ENCODE peak calls at places on chromosome 18, in ten cellular contexts. Q is ascending aorta; U is lower lobe of right lung; D is right atrium auricular region; N is heart right ventricle; C is NT2/D1; I is esophagus squamous epithelium; Y is effector memory CD4-positive, alpha-beta T cell; B is right cardiac atrium; J is A549. P is an unnamed sample.

GRCh38 chr18:77223653-77224052 is 26.0 kb upstream of the GALR1 start:
- DNase-seq in Q (no peak), U (no peak), D (no peak), N (no peak), C (no peak), I (no peak), Y (no peak), B (no peak), J (no peak), P (no peak)

GRCh38 chr18:24271381-24272331 is 126.0 kb downstream of the OSBPL1A start:
- DNase-seq in Q (peak; percentile 78), U (peak; percentile 90), D (peak; percentile 66), N (peak; percentile 71), C (peak; percentile 85), I (no peak), Y (no peak), B (peak; percentile 91), J (peak; percentile 56), P (no peak)

GRCh38 chr18:63440219-63440618 is 17.9 kb upstream of the VPS4B start:
- DNase-seq in Q (no peak), U (no peak), D (peak; percentile 73), N (no peak), C (no peak), I (no peak), Y (no peak), B (no peak), J (no peak), P (no peak)

GRCh38 chr18:74435740-74436139 is 21.4 kb downstream of the DIPK1C start:
- DNase-seq in Q (no peak), U (no peak), D (no peak), N (no peak), C (no peak), I (no peak), Y (no peak), B (no peak), J (no peak), P (no peak)

GRCh38 chr18:58201728-58202405 is 157.8 kb downstream of the NEDD4L start:
- DNase-seq in Q (no peak), U (no peak), D (no peak), N (no peak), C (no peak), I (no peak), Y (no peak), B (no peak), J (no peak), P (no peak)

GRCh38 chr18:78857252-78858150 is 122.1 kb upstream of the SALL3 start:
- DNase-seq in Q (no peak), U (no peak), D (no peak), N (no peak), C (no peak), I (no peak), Y (no peak), B (no peak), J (no peak), P (no peak)

GRCh38 chr18:58335223-58335622 is 291.2 kb downstream of the NEDD4L start:
- DNase-seq in Q (no peak), U (no peak), D (no peak), N (no peak), C (no peak), I (no peak), Y (no peak), B (no peak), J (no peak), P (no peak)

GRCh38 chr18:24627644-24628315 is 167.3 kb downstream of the HRH4 start:
- DNase-seq in Q (no peak), U (no peak), D (no peak), N (peak; percentile 17), C (no peak), I (no peak), Y (no peak), B (no peak), J (no peak), P (no peak)

GRCh38 chr18:76943542-76944339 is 121.4 kb downstream of the ZNF236 start:
- DNase-seq in Q (no peak), U (peak; percentile 83), D (no peak), N (no peak), C (no peak), I (no peak), Y (no peak), B (peak; percentile 64), J (no peak), P (no peak)

GRCh38 chr18:42341423-42341822 is 386.4 kb downstream of the PIK3C3 start:
- DNase-seq in Q (no peak), U (no peak), D (no peak), N (no peak), C (no peak), I (no peak), Y (no peak), B (no peak), J (no peak), P (no peak)

GRCh38 chr18:13178976-13179375 is 39.6 kb upstream of the LDLRAD4 start:
- DNase-seq in Q (no peak), U (no peak), D (no peak), N (no peak), C (no peak), I (no peak), Y (no peak), B (no peak), J (no peak), P (no peak)

GRCh38 chr18:36534154-36534688 is 236.7 kb downstream of the FHOD3 start:
- DNase-seq in Q (no peak), U (no peak), D (no peak), N (no peak), C (no peak), I (no peak), Y (no peak), B (no peak), J (no peak), P (no peak)

GRCh38 chr18:37230762-37231161 is 334.8 kb downstream of the CELF4 start:
- DNase-seq in Q (no peak), U (no peak), D (no peak), N (no peak), C (no peak), I (no peak), Y (no peak), B (no peak), J (no peak), P (no peak)

GRCh38 chr18:27605107-27605834 is 420.2 kb upstream of the CHST9 start:
- DNase-seq in Q (peak; percentile 66), U (no peak), D (peak; percentile 66), N (peak; percentile 46), C (peak; percentile 30), I (no peak), Y (no peak), B (peak; percentile 29), J (peak; percentile 7), P (no peak)

GRCh38 chr18:13266208-13267100 is 47.9 kb downstream of the LDLRAD4 start:
- DNase-seq in Q (peak; percentile 78), U (peak; percentile 68), D (peak; percentile 73), N (peak; percentile 52), C (no peak), I (no peak), Y (no peak), B (peak; percentile 90), J (no peak), P (no peak)

GRCh38 chr18:72091369-72091768 is 452.8 kb downstream of the CBLN2 start:
- DNase-seq in Q (no peak), U (no peak), D (no peak), N (no peak), C (peak; percentile 15), I (no peak), Y (no peak), B (no peak), J (no peak), P (no peak)

DNA sequence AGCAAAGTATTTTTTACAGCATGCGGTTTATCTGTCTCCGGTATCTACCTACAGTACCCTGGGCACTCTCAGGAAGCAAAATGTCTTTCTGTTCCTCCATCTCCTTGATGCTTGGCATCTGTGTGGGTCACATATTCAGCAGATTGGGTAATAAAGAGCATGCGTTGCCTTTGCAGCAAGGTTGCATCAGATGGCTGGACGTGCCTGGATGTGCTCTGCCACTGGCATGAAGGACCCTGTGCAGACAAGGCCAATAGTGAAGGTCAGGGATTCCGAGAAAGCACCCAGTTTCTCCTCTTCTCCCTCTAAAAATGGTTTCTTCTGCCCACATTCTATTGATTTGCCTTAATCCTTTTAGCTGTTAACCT is 9.6 kb downstream of the CTIF start:
- DNase-seq in Q (peak; percentile 78), U (no peak), D (peak; percentile 73), N (no peak), C (no peak), I (no peak), Y (no peak), B (no peak), J (no peak), P (no peak)
- H3K4me1 ChIP-seq in Q (peaks cover 19% of the 10 kb centered on the region), U (peaks cover 37% of the 10 kb centered on the region), D (no peaks in the 10 kb centered on the region), N (peaks cover 61% of the 10 kb centered on the region), C (peaks cover 17% of the 10 kb centered on the region), I (peaks cover 17% of the 10 kb centered on the region), Y (no peaks in the 10 kb centered on the region), B (peaks cover 38% of the 10 kb centered on the region), J (peaks cover 48% of the 10 kb centered on the region), P (peaks cover 25% of the 10 kb centered on the region)

DNA sequence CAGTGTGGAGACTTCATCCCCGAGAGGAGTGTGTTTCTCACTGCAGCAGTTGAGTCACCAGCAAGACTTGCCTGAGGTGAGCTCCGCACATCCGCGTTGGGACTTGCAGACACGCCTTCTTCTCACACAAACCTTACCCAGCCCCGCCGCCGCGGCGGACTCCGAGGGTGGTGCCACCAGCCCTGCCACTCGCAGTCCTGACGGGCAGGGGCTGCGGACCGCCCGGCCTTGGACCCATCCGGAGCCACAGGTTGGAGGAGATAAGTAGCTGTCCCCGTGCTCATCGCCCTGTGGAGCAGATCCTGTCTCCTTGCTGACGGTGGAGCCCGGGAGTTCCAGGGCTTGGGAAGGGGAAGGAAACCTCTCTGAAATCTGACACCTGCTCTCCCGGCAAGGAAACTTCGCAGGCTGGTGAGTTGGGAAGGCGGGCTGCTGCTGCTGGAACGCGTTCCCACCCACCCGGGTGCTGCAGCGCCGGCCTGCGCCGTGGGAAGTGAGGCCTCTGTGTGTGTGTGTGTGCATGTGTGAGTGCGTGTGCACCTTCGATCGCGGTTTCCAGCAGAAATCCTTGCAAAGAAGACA is at the start of gene RAB27B:
- DNase-seq in Q (peak; percentile 69), U (peak; percentile 89), D (peak; percentile 68), N (peak; percentile 23), C (peak; percentile 54), I (peak; percentile 11), Y (peak; percentile 36), B (peak; percentile 75), J (peak; percentile 59), P (no peak)
- H3K4me3 ChIP-seq in Q (peak within 1 kb of the TSS; percentile 58), U (peak within 1 kb of the TSS; percentile 59), D (peak within 1 kb of the TSS; percentile 50), N (peak within 1 kb of the TSS; percentile 55), C (peak within 1 kb of the TSS; percentile 55), I (peak within 1 kb of the TSS; percentile 65), Y (peak within 1 kb of the TSS; percentile 72), B (peak within 1 kb of the TSS; percentile 30), J (peak within 1 kb of the TSS; percentile 67), P (peak within 1 kb of the TSS; percentile 53)

DNA sequence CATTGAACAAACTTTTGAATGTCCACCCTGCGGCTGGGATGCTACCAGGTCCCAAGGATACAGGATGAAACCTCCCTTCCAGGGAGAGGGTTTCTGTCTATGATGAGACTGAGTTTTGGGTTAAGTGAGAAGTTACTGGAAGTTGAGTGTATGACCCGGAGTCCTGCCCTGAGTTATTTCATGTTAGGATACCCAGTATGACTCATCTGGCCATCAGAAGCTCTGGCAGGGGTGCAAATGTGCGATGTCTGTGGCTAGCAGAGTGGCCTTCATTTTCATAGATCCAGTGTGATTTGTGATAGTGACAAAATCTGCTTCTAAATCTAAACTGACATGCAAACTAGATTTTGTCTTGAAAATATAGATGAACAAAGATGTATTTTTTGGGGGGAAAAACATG is 55.3 kb downstream of the KCTD1 start:
- DNase-seq in Q (no peak), U (no peak), D (no peak), N (no peak), C (no peak), I (no peak), Y (no peak), B (no peak), J (no peak), P (no peak)
- H3K4me1 ChIP-seq in Q (no peaks in the 10 kb centered on the region), U (no peaks in the 10 kb centered on the region), D (no peaks in the 10 kb centered on the region), N (no peaks in the 10 kb centered on the region), C (no peaks in the 10 kb centered on the region), I (no peaks in the 10 kb centered on the region), Y (no peaks in the 10 kb centered on the region), B (peaks cover 1% of the 10 kb centered on the region), J (peaks cover 37% of the 10 kb centered on the region), P (peaks cover 4% of the 10 kb centered on the region)

GRCh38 chr18:32469190-32469611 is 1.5 kb downstream of the GAREM1 start:
- DNase-seq in Q (peak; percentile 74), U (peak; percentile 46), D (no peak), N (peak; percentile 30), C (no peak), I (no peak), Y (no peak), B (peak; percentile 57), J (peak; percentile 12), P (no peak)
- H3K4me3 ChIP-seq in Q (peak overlapping the region; percentile 74), U (peak overlapping the region; percentile 70), D (peak overlapping the region; percentile 80), N (peak overlapping the region; percentile 78), C (peak overlapping the region; percentile 72), I (peak overlapping the region; percentile 87), Y (no peak overlapping the region), B (peak overlapping the region; percentile 78), J (peak overlapping the region; percentile 89), P (peak overlapping the region; percentile 71)

P was measured in Panc1.